ENCODE peak calls at places on chromosomes 12 and 14, in six cellular contexts. One of them, this sample, is unnamed.

GRCh38 chr14:69570836-69571330 is 3.8 kb downstream of the CCDC177 start:
- DNase-seq in NCI-H1092 treated with DMSO at 0.1 percent for 48 hours: no peak
- DNase-seq in cardiac muscle cell: no peak
- DNase-seq in NCI-H460: no peak
- DNase-seq in CD4-positive, alpha-beta memory T cell: no peak
- DNase-seq in CD8-positive, alpha-beta T cell: no peak
- DNase-seq in this sample: no peak

GRCh38 chr12:72271741-72272661 is at the start of gene TRHDE:
- DNase-seq in NCI-H1092 treated with DMSO at 0.1 percent for 48 hours: peak
- DNase-seq in cardiac muscle cell: peak
- DNase-seq in NCI-H460: no peak
- DNase-seq in CD4-positive, alpha-beta memory T cell: peak
- DNase-seq in CD8-positive, alpha-beta T cell: no peak
- DNase-seq in this sample: peak

GRCh38 chr14:88798161-88798560 is 5.4 kb upstream of the EML5 start:
- DNase-seq in NCI-H1092 treated with DMSO at 0.1 percent for 48 hours: peak
- DNase-seq in cardiac muscle cell: no peak
- DNase-seq in NCI-H460: no peak
- DNase-seq in CD4-positive, alpha-beta memory T cell: no peak
- DNase-seq in CD8-positive, alpha-beta T cell: no peak
- DNase-seq in this sample: no peak

GRCh38 chr14:95294834-95295599 is 24.7 kb downstream of the CLMN start:
- DNase-seq in NCI-H1092 treated with DMSO at 0.1 percent for 48 hours: no peak
- DNase-seq in cardiac muscle cell: peak
- DNase-seq in NCI-H460: no peak
- DNase-seq in CD4-positive, alpha-beta memory T cell: no peak
- DNase-seq in CD8-positive, alpha-beta T cell: no peak
- DNase-seq in this sample: no peak

GRCh38 chr14:102711946-102712345 is 65.3 kb upstream of the TRAF3 start:
- DNase-seq in NCI-H1092 treated with DMSO at 0.1 percent for 48 hours: no peak
- DNase-seq in cardiac muscle cell: no peak
- DNase-seq in NCI-H460: no peak
- DNase-seq in CD4-positive, alpha-beta memory T cell: no peak
- DNase-seq in CD8-positive, alpha-beta T cell: no peak
- DNase-seq in this sample: no peak

GRCh38 chr14:95380350-95381042 is 60.8 kb upstream of the CLMN start:
- DNase-seq in NCI-H1092 treated with DMSO at 0.1 percent for 48 hours: no peak
- DNase-seq in cardiac muscle cell: no peak
- DNase-seq in NCI-H460: no peak
- DNase-seq in CD4-positive, alpha-beta memory T cell: no peak
- DNase-seq in CD8-positive, alpha-beta T cell: no peak
- DNase-seq in this sample: no peak

GRCh38 chr12:67082221-67082620 is 186.9 kb upstream of the CAND1 start:
- DNase-seq in NCI-H1092 treated with DMSO at 0.1 percent for 48 hours: no peak
- DNase-seq in cardiac muscle cell: no peak
- DNase-seq in NCI-H460: no peak
- DNase-seq in CD4-positive, alpha-beta memory T cell: no peak
- DNase-seq in CD8-positive, alpha-beta T cell: no peak
- DNase-seq in this sample: no peak

GRCh38 chr12:76266797-76267196 is 81.4 kb downstream of the BBS10 start:
- DNase-seq in NCI-H1092 treated with DMSO at 0.1 percent for 48 hours: no peak
- DNase-seq in cardiac muscle cell: peak
- DNase-seq in NCI-H460: no peak
- DNase-seq in CD4-positive, alpha-beta memory T cell: no peak
- DNase-seq in CD8-positive, alpha-beta T cell: no peak
- DNase-seq in this sample: peak

GRCh38 chr14:48615618-48616017 is 940.2 kb upstream of the MDGA2 start:
- DNase-seq in NCI-H1092 treated with DMSO at 0.1 percent for 48 hours: no peak
- DNase-seq in cardiac muscle cell: no peak
- DNase-seq in NCI-H460: no peak
- DNase-seq in CD4-positive, alpha-beta memory T cell: no peak
- DNase-seq in CD8-positive, alpha-beta T cell: no peak
- DNase-seq in this sample: no peak

GRCh38 chr12:118534003-118534402 is 157.6 kb downstream of the SUDS3 start:
- DNase-seq in NCI-H1092 treated with DMSO at 0.1 percent for 48 hours: no peak
- DNase-seq in cardiac muscle cell: no peak
- DNase-seq in NCI-H460: no peak
- DNase-seq in CD4-positive, alpha-beta memory T cell: no peak
- DNase-seq in CD8-positive, alpha-beta T cell: no peak
- DNase-seq in this sample: no peak

GRCh38 chr12:72139411-72139810 is 132.8 kb upstream of the TRHDE start:
- DNase-seq in NCI-H1092 treated with DMSO at 0.1 percent for 48 hours: no peak
- DNase-seq in cardiac muscle cell: no peak
- DNase-seq in NCI-H460: no peak
- DNase-seq in CD4-positive, alpha-beta memory T cell: no peak
- DNase-seq in CD8-positive, alpha-beta T cell: no peak
- DNase-seq in this sample: no peak

This sample was measured in mesenchymal stem cell.